ENCODE peak calls at places on chromosome 16, in four cellular contexts. V is mucosa of descending colon, B is A673, L is heart right ventricle. K is an unnamed sample.

GRCh38 chr16:15422222-15422621 is 12.2 kb upstream of the BMERB1 start:
- DNase-seq in V (no peak), B (no peak), L (no peak), K (no peak)

GRCh38 chr16:84790291-84790690 is 29.5 kb upstream of the CRISPLD2 start:
- DNase-seq in B (no peak), L (no peak), V (no peak), K (no peak)

GRCh38 chr16:27718767-27719445 is 169.0 kb downstream of the KATNIP start:
- DNase-seq in L (no peak), B (peak; percentile 12), V (no peak), K (no peak)

GRCh38 chr16:51818342-51818944 is 667.4 kb upstream of the SALL1 start:
- DNase-seq in V (peak; percentile 60), B (peak; percentile 78), L (no peak), K (no peak)

GRCh38 chr16:60645541-60645940 is 1390.7 kb downstream of the CDH8 start:
- DNase-seq in L (no peak), B (no peak), V (no peak), K (no peak)

GRCh38 chr16:79821911-79822310 is 221.4 kb upstream of the MAF start:
- DNase-seq in L (no peak), B (no peak), V (no peak), K (no peak)

GRCh38 chr16:79154081-79154480 is 446.5 kb downstream of the MAF start:
- DNase-seq in V (no peak), B (no peak), L (no peak), K (no peak)

GRCh38 chr16:20904507-20905079 is 4.0 kb downstream of the LYRM1 start:
- DNase-seq in B (no peak), V (no peak), L (no peak), K (no peak)

GRCh38 chr16:2515180-2515803 is 1.5 kb downstream of the ATP6V0C start:
- DNase-seq in B (no peak), L (peak; percentile 9), V (no peak), K (no peak)

GRCh38 chr16:11201498-11202259 is 54.3 kb downstream of the SOCS1 start:
- DNase-seq in V (no peak), L (no peak), B (peak; percentile 29), K (no peak)

GRCh38 chr16:49431591-49432290 is 58.1 kb downstream of the C16orf78 start:
- DNase-seq in L (no peak), B (no peak), V (no peak), K (no peak)

GRCh38 chr16:24188751-24189318 is 67.3 kb upstream of the CACNG3 start:
- DNase-seq in V (no peak), L (no peak), B (no peak), K (no peak)

GRCh38 chr16:66516808-66517585 is 32.9 kb downstream of the TK2 start:
- DNase-seq in B (peak; percentile 60), L (peak; percentile 96), V (peak; percentile 98), K (peak; percentile 99)
- H3K4me3 ChIP-seq in B (no peak overlapping the region), L (peak overlapping the region; percentile 31), V (no peak overlapping the region), K (peak overlapping the region; percentile 20)

DNA sequence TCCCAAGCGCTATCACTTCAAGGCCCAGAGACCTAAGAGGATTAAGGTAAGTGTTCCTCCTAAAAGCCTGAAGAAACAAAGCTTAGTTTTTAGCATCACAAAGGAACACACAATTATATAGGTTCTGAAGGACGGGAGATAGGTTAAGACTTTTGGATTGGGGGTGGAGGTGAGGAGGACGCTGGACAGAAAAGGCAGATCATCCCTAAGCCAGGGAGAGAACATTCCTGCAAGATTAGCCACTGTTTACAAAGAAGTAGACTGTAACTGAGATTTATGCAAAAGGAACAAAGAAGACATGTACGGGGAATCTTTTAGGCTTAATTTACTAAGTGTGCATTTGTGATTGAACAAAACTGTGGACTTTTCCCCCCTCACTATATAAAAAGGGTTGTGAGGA is 184.1 kb upstream of the IRX5 start:
- DNase-seq in B (no peak), L (no peak), V (no peak), K (no peak)
- H3K4me1 ChIP-seq in B (no peaks in the 10 kb centered on the region), L (no peaks in the 10 kb centered on the region), V (no peaks in the 10 kb centered on the region), K (no peaks in the 10 kb centered on the region)

DNA sequence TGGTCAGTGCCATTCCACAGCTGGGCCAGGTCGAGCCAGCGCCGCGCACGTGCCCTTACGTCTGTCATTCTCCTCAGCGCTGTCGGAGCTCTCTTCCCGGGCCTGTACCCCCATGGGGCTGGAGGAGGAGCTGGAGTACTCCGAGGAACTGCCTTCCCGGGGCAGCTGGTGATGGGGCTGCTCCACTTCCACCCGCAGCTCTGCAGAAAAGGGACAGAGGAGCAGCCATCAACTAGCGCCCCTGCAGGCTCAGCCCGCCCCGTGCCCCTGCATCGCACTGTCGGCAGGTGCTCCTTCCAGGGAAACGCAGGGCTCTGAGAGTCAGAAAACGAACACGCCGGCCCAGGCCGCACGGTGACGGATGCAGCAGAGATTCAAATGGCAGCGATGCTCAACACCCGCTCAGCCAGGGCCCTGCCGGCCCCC is 20.9 kb downstream of the MAP1LC3B start:
- DNase-seq in L (no peak), V (no peak), B (no peak), K (no peak)
- H3K36me3 ChIP-seq in L (peaks cover 96% of the 10 kb centered on the region), V (peaks cover 15% of the 10 kb centered on the region), B (peaks cover 53% of the 10 kb centered on the region), K (peaks cover 81% of the 10 kb centered on the region)

DNA sequence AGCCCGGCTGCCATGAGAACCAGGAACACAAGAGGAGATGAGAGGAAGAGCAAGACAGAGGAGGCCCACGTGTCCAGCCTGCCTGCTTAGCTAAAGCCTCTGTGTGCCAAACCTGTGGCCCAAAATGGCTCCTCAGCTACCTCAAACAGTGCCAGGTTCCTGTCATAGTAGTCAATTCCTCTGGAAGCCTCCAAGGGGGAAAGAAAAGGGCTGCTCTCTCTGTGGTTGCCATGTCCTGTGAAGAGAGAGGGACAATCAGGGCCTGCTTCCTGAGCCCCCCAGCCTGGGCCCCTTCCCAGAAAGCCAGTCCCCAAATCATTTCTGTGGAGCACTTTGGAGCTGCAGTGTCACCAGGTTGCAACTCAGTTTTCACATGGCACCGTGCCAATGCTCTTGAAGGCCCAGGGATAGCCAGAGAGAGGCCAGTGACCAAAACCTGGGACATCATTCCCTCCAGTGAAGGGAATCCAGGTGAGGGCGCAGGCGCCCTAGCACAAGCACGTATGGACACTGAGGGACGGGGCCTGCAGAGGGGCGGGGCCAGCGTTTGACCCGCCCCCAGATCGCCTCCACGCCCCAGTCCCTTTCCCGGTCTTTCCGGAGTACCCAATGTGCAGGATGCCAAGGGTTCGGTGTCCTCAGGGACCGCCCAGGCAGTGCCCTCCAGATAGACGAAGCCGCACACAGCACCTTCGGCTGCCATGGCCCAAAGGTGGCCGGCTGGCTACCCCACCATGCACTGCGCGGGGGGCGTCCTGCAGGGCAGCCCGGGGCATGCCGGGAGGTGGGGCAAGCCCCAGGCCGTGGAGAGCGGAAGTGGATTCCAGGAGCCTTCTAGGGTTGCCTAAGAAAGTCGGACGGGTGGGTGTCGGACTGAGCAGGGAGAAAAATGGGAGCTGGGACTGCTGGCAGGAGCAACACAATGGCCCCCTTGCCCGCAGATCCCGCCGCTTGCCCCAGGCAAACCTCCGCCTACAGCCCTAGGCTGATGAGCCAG is 4.8 kb downstream of the SLC12A4 start:
- DNase-seq in B (no peak), L (peak; percentile 60), V (no peak), K (no peak)
- H3K4me3 ChIP-seq in B (no peak overlapping the region), L (peak overlapping the region; percentile 25), V (no peak overlapping the region), K (no peak overlapping the region)

GRCh38 chr16:29024280-29024679 is 39.4 kb downstream of the LAT start:
- DNase-seq in B (no peak), L (no peak), V (no peak), K (no peak)
- H3K4me1 ChIP-seq in B (peaks cover 2% of the 10 kb centered on the region), L (no peaks in the 10 kb centered on the region), V (no peaks in the 10 kb centered on the region), K (no peaks in the 10 kb centered on the region)

DNA sequence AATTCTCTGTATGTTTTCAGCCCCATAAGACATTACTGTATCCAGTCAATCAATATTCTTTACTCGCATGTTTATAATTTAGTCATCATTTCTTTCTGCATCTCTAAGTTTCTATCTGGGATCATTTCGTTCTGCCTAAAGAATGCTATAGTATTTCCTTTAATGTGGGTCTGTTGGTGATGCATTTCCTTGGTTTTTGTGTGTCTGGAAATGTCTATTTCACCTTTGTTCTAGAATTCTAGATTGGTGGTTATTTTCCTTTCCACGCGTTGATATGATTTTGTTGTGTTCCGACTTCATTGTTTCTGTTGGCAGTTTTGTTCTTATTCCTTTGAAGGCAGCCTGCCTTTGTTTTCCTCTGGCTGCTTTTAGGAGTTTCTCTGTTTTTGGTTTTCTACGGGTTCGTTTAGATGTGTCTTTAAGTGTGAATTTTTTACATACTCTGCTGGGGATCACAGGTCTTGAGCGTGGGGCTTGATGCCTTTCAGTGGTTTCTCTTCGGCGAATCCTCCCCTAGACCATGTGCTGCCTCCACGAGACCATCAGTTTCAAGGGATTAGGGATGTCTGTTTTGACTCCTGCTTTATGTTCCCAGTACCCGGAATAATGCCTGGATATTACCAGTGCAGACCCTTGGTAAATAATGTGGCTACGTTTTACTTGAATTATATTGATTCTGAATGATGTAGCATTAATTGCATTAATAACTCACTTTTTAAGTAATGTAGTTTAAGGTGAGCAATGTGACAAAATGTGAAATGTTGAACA is 23.5 kb downstream of the POLR3E start:
- DNase-seq in B (no peak), L (no peak), V (no peak), K (no peak)
- H3K36me3 ChIP-seq in B (peaks cover 40% of the 10 kb centered on the region), L (peaks cover 90% of the 10 kb centered on the region), V (peaks cover 18% of the 10 kb centered on the region), K (peaks cover 87% of the 10 kb centered on the region)